ENCODE peak calls at places on chromosomes 11 and 22, in four cellular contexts. V, M, N and E are unnamed samples.

GRCh38 chr22:22362311-22362710 is 117.7 kb downstream of the VPREB1 start:
- DNase-seq in M (no peak), N (no peak), V (no peak), E (no peak)

GRCh38 chr11:133947298-133947905 is 9.4 kb downstream of the IGSF9B start:
- DNase-seq in N (peak), M (peak), V (peak), E (peak)

GRCh38 chr11:73570415-73571114 is 27.3 kb downstream of the FAM168A start:
- DNase-seq in M (no peak), N (no peak), V (no peak), E (peak)

GRCh38 chr22:17910561-17911311 is 113.6 kb downstream of the MICAL3 start:
- DNase-seq in N (no peak), M (peak), V (no peak), E (peak)

GRCh38 chr11:87878373-87878779 is 296.9 kb downstream of the RAB38 start:
- DNase-seq in N (peak), M (peak), V (peak), E (peak)

GRCh38 chr11:12143461-12144258 is 33.3 kb downstream of the MICAL2 start:
- DNase-seq in N (no peak), M (no peak), V (no peak), E (peak)

GRCh38 chr11:107272561-107272960 is 185.1 kb downstream of the CWF19L2 start:
- DNase-seq in M (no peak), N (no peak), V (no peak), E (peak)

GRCh38 chr11:68962527-68963250 is 18.1 kb downstream of the MRGPRD start:
- DNase-seq in N (no peak), V (no peak), M (no peak), E (no peak)

GRCh38 chr11:2768471-2769408 is 68.9 kb upstream of the KCNQ1OT1 start:
- DNase-seq in N (no peak), M (no peak), V (peak), E (no peak)

GRCh38 chr22:44389181-44389580 is 76.4 kb upstream of the SHISAL1 start:
- DNase-seq in N (no peak), M (no peak), V (no peak), E (no peak)

GRCh38 chr22:36323182-36323854 is 64.4 kb downstream of the MYH9 start:
- DNase-seq in M (peak), V (no peak), N (no peak), E (no peak)

GRCh38 chr11:26286472-26287066 is 45.4 kb upstream of the ANO3 start:
- DNase-seq in M (peak), N (no peak), V (peak), E (peak)

GRCh38 chr11:71530602-71531001 is 3.5 kb downstream of the KRTAP5-7 start:
- DNase-seq in M (no peak), N (no peak), V (no peak), E (no peak)

GRCh38 chr11:6307879-6308278 is 12.4 kb downstream of the CAVIN3 start:
- DNase-seq in V (no peak), M (no peak), N (no peak), E (peak)

GRCh38 chr11:394034-394857 is at the start of gene PKP3:
- DNase-seq in N (no peak), M (peak), V (no peak), E (no peak)

GRCh38 chr22:29435236-29435635 is 3.1 kb upstream of the RFPL1 start:
- DNase-seq in M (no peak), N (no peak), V (no peak), E (no peak)

GRCh38 chr22:48305726-48306235 is 1521.9 kb downstream of the BRD1 start:
- DNase-seq in M (no peak), N (no peak), V (no peak), E (no peak)

GRCh38 chr11:71240865-71241691 is 11.3 kb downstream of the SHANK2 start:
- DNase-seq in M (peak), N (no peak), V (peak), E (peak)

GRCh38 chr11:128714121-128714520 is 20.2 kb downstream of the FLI1 start:
- DNase-seq in N (no peak), V (no peak), M (no peak), E (no peak)

GRCh38 chr11:10326080-10326964 is 21.4 kb downstream of the ADM start:
- DNase-seq in N (no peak), V (no peak), M (no peak), E (peak)

GRCh38 chr11:132312161-132312560 is 941.7 kb downstream of the NTM start:
- DNase-seq in M (no peak), V (peak), N (peak), E (peak)

GRCh38 chr22:47715866-47716578 is 953.6 kb downstream of the TBC1D22A start:
- DNase-seq in M (no peak), V (no peak), N (no peak), E (no peak)

GRCh38 chr11:87290304-87290922 is 252.7 kb downstream of the TMEM135 start:
- DNase-seq in M (peak), N (peak), V (peak), E (peak)

GRCh38 chr11:27688076-27688475 is 12.2 kb downstream of the BDNF start:
- DNase-seq in V (no peak), M (no peak), N (peak), E (peak)

GRCh38 chr11:116828632-116829524 is 829 bp upstream of the APOC3 start:
- DNase-seq in N (no peak), M (no peak), V (no peak), E (no peak)

GRCh38 chr11:102846292-102846691 is 2.9 kb upstream of the MMP3 start:
- DNase-seq in M (no peak), N (no peak), V (no peak), E (peak)

GRCh38 chr11:35112056-35112845 is 26.7 kb upstream of the CD44 start:
- DNase-seq in N (no peak), M (peak), V (no peak), E (peak)

GRCh38 chr11:124732230-124732629 is 7.5 kb upstream of the NRGN start:
- DNase-seq in M (no peak), N (no peak), V (peak), E (no peak)

GRCh38 chr11:33674035-33674814 is 26.4 kb downstream of the C11orf91 start:
- DNase-seq in M (no peak), N (no peak), V (no peak), E (no peak)